ENCODE peak calls at places on chromosomes 16 and 17, in seven cellular contexts. One of them, this sample, is unnamed.
A peak's percentile ranks its signal among the peaks of the same experiment; 100 is the strongest.

GRCh38 chr17:38628441-38628840 is 22.7 kb upstream of the SRCIN1 start:
- DNase-seq in psoas muscle: no peak
- DNase-seq in astrocyte of the cerebellum: no peak
- DNase-seq in kidney epithelial cell: no peak
- DNase-seq in stomach: no peak
- DNase-seq in AG09309: no peak
- DNase-seq in tibial artery: no peak
- DNase-seq in this sample: peak; percentile 7

GRCh38 chr17:69451416-69452394 is 37.2 kb downstream of the MAP2K6 start:
- DNase-seq in stomach: no peak
- DNase-seq in AG09309: no peak
- DNase-seq in kidney epithelial cell: no peak
- DNase-seq in psoas muscle: no peak
- DNase-seq in tibial artery: no peak
- DNase-seq in astrocyte of the cerebellum: no peak
- DNase-seq in this sample: no peak

GRCh38 chr17:61312406-61313295 is 87.0 kb upstream of the TBX2 start:
- DNase-seq in astrocyte of the cerebellum: no peak
- DNase-seq in psoas muscle: no peak
- DNase-seq in AG09309: no peak
- DNase-seq in kidney epithelial cell: no peak
- DNase-seq in tibial artery: no peak
- DNase-seq in stomach: no peak
- DNase-seq in this sample: no peak

GRCh38 chr16:85567101-85567866 is 45.8 kb upstream of the GSE1 start:
- DNase-seq in AG09309: no peak
- DNase-seq in tibial artery: no peak
- DNase-seq in astrocyte of the cerebellum: no peak
- DNase-seq in stomach: no peak
- DNase-seq in psoas muscle: no peak
- DNase-seq in kidney epithelial cell: no peak
- DNase-seq in this sample: no peak

GRCh38 chr16:61887903-61888302 is 148.3 kb downstream of the CDH8 start:
- DNase-seq in astrocyte of the cerebellum: no peak
- DNase-seq in stomach: no peak
- DNase-seq in kidney epithelial cell: peak; percentile 5
- DNase-seq in tibial artery: no peak
- DNase-seq in psoas muscle: no peak
- DNase-seq in AG09309: peak; percentile 2
- DNase-seq in this sample: no peak

GRCh38 chr17:7843536-7844291 is 9.7 kb downstream of the KDM6B start:
- DNase-seq in stomach: peak; percentile 92
- DNase-seq in astrocyte of the cerebellum: no peak
- DNase-seq in tibial artery: peak; percentile 89
- DNase-seq in psoas muscle: peak; percentile 88
- DNase-seq in kidney epithelial cell: no peak
- DNase-seq in AG09309: no peak
- DNase-seq in this sample: no peak

GRCh38 chr17:7836596-7837374 is 2.8 kb downstream of the KDM6B start:
- DNase-seq in psoas muscle: peak; percentile 95
- DNase-seq in tibial artery: peak; percentile 95
- DNase-seq in kidney epithelial cell: peak; percentile 71
- DNase-seq in AG09309: no peak
- DNase-seq in stomach: peak; percentile 95
- DNase-seq in astrocyte of the cerebellum: peak; percentile 72
- DNase-seq in this sample: peak; percentile 98

GRCh38 chr17:44232061-44232460 is 12.6 kb upstream of the UBTF start:
- DNase-seq in kidney epithelial cell: no peak
- DNase-seq in psoas muscle: no peak
- DNase-seq in astrocyte of the cerebellum: no peak
- DNase-seq in tibial artery: no peak
- DNase-seq in stomach: no peak
- DNase-seq in AG09309: no peak
- DNase-seq in this sample: no peak

GRCh38 chr17:9860851-9861250 is 35.1 kb downstream of the GLP2R start:
- DNase-seq in astrocyte of the cerebellum: no peak
- DNase-seq in kidney epithelial cell: no peak
- DNase-seq in AG09309: no peak
- DNase-seq in stomach: no peak
- DNase-seq in tibial artery: no peak
- DNase-seq in psoas muscle: no peak
- DNase-seq in this sample: no peak

GRCh38 chr17:67260051-67260987 is 15.3 kb upstream of the HELZ start:
- DNase-seq in AG09309: peak; percentile 51
- DNase-seq in psoas muscle: no peak
- DNase-seq in stomach: no peak
- DNase-seq in kidney epithelial cell: no peak
- DNase-seq in astrocyte of the cerebellum: peak; percentile 76
- DNase-seq in tibial artery: no peak
- DNase-seq in this sample: peak; percentile 38

GRCh38 chr17:66915204-66915611 is 49.3 kb upstream of the CACNG4 start:
- DNase-seq in astrocyte of the cerebellum: no peak
- DNase-seq in stomach: peak; percentile 52
- DNase-seq in kidney epithelial cell: no peak
- DNase-seq in tibial artery: no peak
- DNase-seq in psoas muscle: peak; percentile 64
- DNase-seq in AG09309: no peak
- DNase-seq in this sample: no peak

GRCh38 chr17:2965621-2966275 is 97.7 kb downstream of the OR1D5 start:
- DNase-seq in psoas muscle: no peak
- DNase-seq in stomach: peak; percentile 79
- DNase-seq in kidney epithelial cell: no peak
- DNase-seq in AG09309: no peak
- DNase-seq in tibial artery: peak; percentile 48
- DNase-seq in astrocyte of the cerebellum: no peak
- DNase-seq in this sample: no peak

GRCh38 chr16:66070140-66070887 is 296.2 kb upstream of the CDH5 start:
- DNase-seq in astrocyte of the cerebellum: no peak
- DNase-seq in tibial artery: no peak
- DNase-seq in stomach: peak; percentile 41
- DNase-seq in kidney epithelial cell: no peak
- DNase-seq in AG09309: no peak
- DNase-seq in psoas muscle: peak; percentile 74
- DNase-seq in this sample: peak; percentile 29

GRCh38 chr17:51819341-51819740 is 339.2 kb downstream of the CA10 start:
- DNase-seq in kidney epithelial cell: no peak
- DNase-seq in tibial artery: no peak
- DNase-seq in psoas muscle: no peak
- DNase-seq in AG09309: no peak
- DNase-seq in stomach: no peak
- DNase-seq in astrocyte of the cerebellum: no peak
- DNase-seq in this sample: no peak

GRCh38 chr17:37568350-37569053 is 40.7 kb downstream of the SYNRG start:
- DNase-seq in AG09309: no peak
- DNase-seq in kidney epithelial cell: no peak
- DNase-seq in astrocyte of the cerebellum: no peak
- DNase-seq in psoas muscle: no peak
- DNase-seq in stomach: no peak
- DNase-seq in tibial artery: no peak
- DNase-seq in this sample: no peak

GRCh38 chr17:8479431-8479947 is 43.8 kb downstream of the NDEL1 start:
- DNase-seq in astrocyte of the cerebellum: peak; percentile 60
- DNase-seq in stomach: no peak
- DNase-seq in tibial artery: no peak
- DNase-seq in psoas muscle: no peak
- DNase-seq in AG09309: peak; percentile 85
- DNase-seq in kidney epithelial cell: no peak
- DNase-seq in this sample: no peak

GRCh38 chr16:11386791-11387546 is 41.7 kb downstream of the RMI2 start:
- DNase-seq in tibial artery: peak; percentile 69
- DNase-seq in AG09309: no peak
- DNase-seq in astrocyte of the cerebellum: no peak
- DNase-seq in stomach: peak; percentile 57
- DNase-seq in psoas muscle: peak; percentile 73
- DNase-seq in kidney epithelial cell: no peak
- DNase-seq in this sample: no peak

GRCh38 chr17:48626470-48627241 is 498 bp upstream of the HOXB9 start:
- DNase-seq in psoas muscle: no peak
- DNase-seq in stomach: no peak
- DNase-seq in tibial artery: no peak
- DNase-seq in astrocyte of the cerebellum: no peak
- DNase-seq in kidney epithelial cell: peak; percentile 83
- DNase-seq in AG09309: no peak
- DNase-seq in this sample: no peak

GRCh38 chr17:34740516-34740915 is 161.1 kb downstream of the TMEM132E start:
- DNase-seq in astrocyte of the cerebellum: no peak
- DNase-seq in psoas muscle: no peak
- DNase-seq in kidney epithelial cell: no peak
- DNase-seq in tibial artery: peak; percentile 9
- DNase-seq in stomach: peak; percentile 14
- DNase-seq in AG09309: no peak
- DNase-seq in this sample: no peak

GRCh38 chr16:57045694-57046381 is 46.5 kb upstream of the CPNE2 start:
- DNase-seq in psoas muscle: peak; percentile 82
- DNase-seq in AG09309: no peak
- DNase-seq in tibial artery: peak; percentile 83
- DNase-seq in kidney epithelial cell: no peak
- DNase-seq in astrocyte of the cerebellum: peak; percentile 38
- DNase-seq in stomach: peak; percentile 32
- DNase-seq in this sample: no peak

GRCh38 chr16:53518550-53519416 is 15.8 kb upstream of the AKTIP start:
- DNase-seq in AG09309: no peak
- DNase-seq in stomach: peak; percentile 58
- DNase-seq in tibial artery: no peak
- DNase-seq in astrocyte of the cerebellum: no peak
- DNase-seq in kidney epithelial cell: no peak
- DNase-seq in psoas muscle: no peak
- DNase-seq in this sample: peak; percentile 69

GRCh38 chr16:9820481-9821246 is 361.6 kb downstream of the GRIN2A start:
- DNase-seq in psoas muscle: no peak
- DNase-seq in stomach: no peak
- DNase-seq in astrocyte of the cerebellum: no peak
- DNase-seq in AG09309: no peak
- DNase-seq in kidney epithelial cell: no peak
- DNase-seq in tibial artery: no peak
- DNase-seq in this sample: no peak
- H3K4me3 ChIP-seq in psoas muscle: no peak overlapping the region
- H3K4me3 ChIP-seq in stomach: no peak overlapping the region
- H3K4me3 ChIP-seq in astrocyte of the cerebellum: no peak overlapping the region
- H3K4me3 ChIP-seq in AG09309: no peak overlapping the region
- H3K4me3 ChIP-seq in kidney epithelial cell: no peak overlapping the region
- H3K4me3 ChIP-seq in tibial artery: no peak overlapping the region
- H3K4me3 ChIP-seq in this sample: no peak overlapping the region

DNA sequence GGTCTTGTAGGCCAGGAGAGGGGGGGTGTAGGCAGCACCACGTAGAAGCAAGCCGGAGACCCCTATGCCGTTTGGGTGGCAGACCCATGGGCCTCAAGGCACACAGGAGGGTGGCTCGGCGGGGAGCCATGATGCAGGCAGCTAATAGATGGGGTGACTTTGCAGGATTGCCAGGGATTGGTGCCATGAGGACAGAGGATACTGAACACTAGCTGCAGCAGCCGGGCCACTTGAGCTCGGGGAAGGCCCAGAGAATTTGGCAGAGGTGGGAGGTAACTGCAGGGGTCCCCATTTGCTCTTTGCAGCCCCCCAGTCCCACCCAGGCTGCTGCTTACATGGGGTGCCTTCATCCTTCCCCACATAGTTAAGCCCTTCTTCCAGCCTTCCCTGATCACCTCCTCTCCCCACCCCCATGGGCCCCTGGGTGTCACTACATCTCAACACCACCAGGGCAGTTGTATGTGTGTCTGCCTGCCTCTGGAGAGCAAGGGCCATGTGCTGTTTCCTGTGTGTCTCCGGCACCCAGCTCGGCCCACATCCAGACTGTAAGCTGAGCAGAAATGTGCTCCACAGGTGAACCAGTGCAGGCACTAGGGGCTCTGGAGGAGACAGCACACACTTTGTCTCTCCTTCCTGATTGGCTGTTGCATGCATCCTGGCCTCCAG is 52.1 kb downstream of the SREBF1 start:
- DNase-seq in astrocyte of the cerebellum: no peak
- DNase-seq in kidney epithelial cell: no peak
- DNase-seq in stomach: peak; percentile 43
- DNase-seq in AG09309: no peak
- DNase-seq in psoas muscle: no peak
- DNase-seq in tibial artery: no peak
- DNase-seq in this sample: no peak
- TF ChIP-seq CTCF in astrocyte of the cerebellum: peak; percentile 36
- TF ChIP-seq CTCF in kidney epithelial cell: peak; percentile 19
- TF ChIP-seq CTCF in stomach: no peak
- TF ChIP-seq CTCF in AG09309: peak; percentile 26
- TF ChIP-seq CTCF in psoas muscle: peak; percentile 36
- TF ChIP-seq CTCF in tibial artery: no peak
- TF ChIP-seq CTCF in this sample: peak; percentile 20

GRCh38 chr17:74206332-74206818 is 2.9 kb downstream of the RPL38 start:
- DNase-seq in tibial artery: no peak
- DNase-seq in astrocyte of the cerebellum: no peak
- DNase-seq in kidney epithelial cell: no peak
- DNase-seq in psoas muscle: no peak
- DNase-seq in stomach: no peak
- DNase-seq in AG09309: no peak
- DNase-seq in this sample: no peak

GRCh38 chr17:74203439-74204240 is at the start of gene RPL38:
- DNase-seq in astrocyte of the cerebellum: peak; percentile 97
- DNase-seq in psoas muscle: peak; percentile 97
- DNase-seq in AG09309: peak; percentile 89
- DNase-seq in stomach: peak; percentile 97
- DNase-seq in kidney epithelial cell: peak; percentile 91
- DNase-seq in tibial artery: peak; percentile 97
- DNase-seq in this sample: peak; percentile 92

GRCh38 chr17:74204474-74204873 is 996 bp downstream of the RPL38 start:
- DNase-seq in tibial artery: no peak
- DNase-seq in kidney epithelial cell: no peak
- DNase-seq in AG09309: no peak
- DNase-seq in psoas muscle: no peak
- DNase-seq in stomach: no peak
- DNase-seq in astrocyte of the cerebellum: no peak
- DNase-seq in this sample: no peak

GRCh38 chr17:74202879-74203432 is 522 bp upstream of the RPL38 start:
- DNase-seq in astrocyte of the cerebellum: no peak
- DNase-seq in AG09309: no peak
- DNase-seq in psoas muscle: no peak
- DNase-seq in tibial artery: no peak
- DNase-seq in stomach: no peak
- DNase-seq in kidney epithelial cell: no peak
- DNase-seq in this sample: no peak

DNA sequence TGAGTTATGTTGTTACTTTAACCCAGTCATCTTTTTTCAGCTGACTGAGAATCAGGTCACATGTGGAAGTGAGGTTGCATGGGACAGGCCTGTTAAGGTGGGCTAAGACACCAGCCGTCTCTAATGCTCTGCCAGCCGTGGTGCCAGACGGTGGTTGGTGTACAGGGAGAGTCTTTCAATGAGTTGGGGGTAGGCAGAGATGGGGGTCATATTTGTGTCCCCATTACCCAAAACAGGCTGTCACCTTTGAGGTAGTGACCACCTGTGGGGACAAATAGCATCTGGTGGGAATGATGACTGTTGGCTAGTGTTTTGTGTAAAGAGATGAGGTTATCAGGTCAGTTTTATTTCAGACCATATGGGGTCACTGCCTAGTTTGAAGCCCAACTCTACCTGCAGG is 1.8 kb downstream of the RPL38 start:
- DNase-seq in tibial artery: no peak
- DNase-seq in stomach: no peak
- DNase-seq in psoas muscle: no peak
- DNase-seq in kidney epithelial cell: no peak
- DNase-seq in AG09309: no peak
- DNase-seq in astrocyte of the cerebellum: no peak
- DNase-seq in this sample: no peak
- H3K4me3 ChIP-seq in tibial artery: no peak overlapping the region
- H3K4me3 ChIP-seq in stomach: peak overlapping the region; percentile 94
- H3K4me3 ChIP-seq in psoas muscle: peak overlapping the region; percentile 95
- H3K4me3 ChIP-seq in kidney epithelial cell: no peak overlapping the region
- H3K4me3 ChIP-seq in AG09309: no peak overlapping the region
- H3K4me3 ChIP-seq in astrocyte of the cerebellum: no peak overlapping the region
- H3K4me3 ChIP-seq in this sample: peak overlapping the region; percentile 99

GRCh38 chr17:79925242-79925957 is 86.2 kb upstream of the CBX4 start:
- DNase-seq in stomach: peak; percentile 91
- DNase-seq in psoas muscle: peak; percentile 93
- DNase-seq in kidney epithelial cell: no peak
- DNase-seq in astrocyte of the cerebellum: peak; percentile 13
- DNase-seq in tibial artery: no peak
- DNase-seq in AG09309: no peak
- DNase-seq in this sample: no peak
- TF ChIP-seq CTCF in stomach: no peak
- TF ChIP-seq CTCF in psoas muscle: peak; percentile 8
- TF ChIP-seq CTCF in kidney epithelial cell: peak; percentile 31
- TF ChIP-seq CTCF in astrocyte of the cerebellum: peak; percentile 22
- TF ChIP-seq CTCF in tibial artery: no peak
- TF ChIP-seq CTCF in AG09309: peak; percentile 16
- TF ChIP-seq CTCF in this sample: no peak

This sample was measured in HFF-Myc.